ENCODE peak calls at places on chromosomes 3 and 15, in five cellular contexts. One of them, this sample, is unnamed.

GRCh38 chr15:25250906-25251622 is 187.8 kb downstream of the UBE3A start:
- DNase-seq in IMR-90: no peak
- DNase-seq in AG08396: no peak
- DNase-seq in left cardiac atrium: peak
- DNase-seq in iris pigment epithelial cell: no peak
- DNase-seq in this sample: no peak

GRCh38 chr15:25832158-25832557 is 31.0 kb downstream of the ATP10A start:
- DNase-seq in AG08396: no peak
- DNase-seq in IMR-90: peak
- DNase-seq in iris pigment epithelial cell: no peak
- DNase-seq in left cardiac atrium: no peak
- DNase-seq in this sample: no peak

GRCh38 chr3:159765025-159765859 is 223.4 kb upstream of the IL12A start:
- DNase-seq in IMR-90: peak
- DNase-seq in iris pigment epithelial cell: peak
- DNase-seq in left cardiac atrium: peak
- DNase-seq in AG08396: peak
- DNase-seq in this sample: peak

GRCh38 chr15:78100886-78101285 is 8.5 kb downstream of the SH2D7 start:
- DNase-seq in IMR-90: no peak
- DNase-seq in iris pigment epithelial cell: no peak
- DNase-seq in AG08396: no peak
- DNase-seq in left cardiac atrium: no peak
- DNase-seq in this sample: no peak

GRCh38 chr3:67489816-67490215 is 164.6 kb downstream of the SUCLG2 start:
- DNase-seq in left cardiac atrium: no peak
- DNase-seq in AG08396: peak
- DNase-seq in iris pigment epithelial cell: peak
- DNase-seq in IMR-90: peak
- DNase-seq in this sample: no peak

GRCh38 chr3:186107148-186108105 is 1.5 kb downstream of the ETV5 start:
- DNase-seq in IMR-90: peak
- DNase-seq in left cardiac atrium: peak
- DNase-seq in AG08396: peak
- DNase-seq in iris pigment epithelial cell: peak
- DNase-seq in this sample: peak

GRCh38 chr3:50256978-50257890 is 11.7 kb upstream of the SEMA3B start:
- DNase-seq in left cardiac atrium: no peak
- DNase-seq in IMR-90: no peak
- DNase-seq in AG08396: no peak
- DNase-seq in iris pigment epithelial cell: no peak
- DNase-seq in this sample: peak

GRCh38 chr3:197305854-197306253 is 7.4 kb upstream of the DLG1 start:
- DNase-seq in left cardiac atrium: no peak
- DNase-seq in AG08396: peak
- DNase-seq in IMR-90: peak
- DNase-seq in iris pigment epithelial cell: peak
- DNase-seq in this sample: no peak

GRCh38 chr3:188890572-188891270 is 281.1 kb upstream of the TPRG1 start:
- DNase-seq in IMR-90: peak
- DNase-seq in left cardiac atrium: no peak
- DNase-seq in AG08396: no peak
- DNase-seq in iris pigment epithelial cell: peak
- DNase-seq in this sample: no peak

This sample was measured in testis.